ENCODE peak calls at places on chromosomes 3 and 15, in four cellular contexts. Y, W, Z and D are unnamed samples.

GRCh38 chr3:42980209-42980608 is 1.1 kb downstream of the GASK1A start:
- DNase-seq in Y (no peak), W (no peak), Z (no peak), D (no peak)

GRCh38 chr15:83659011-83659811 is 5.3 kb downstream of the ADAMTSL3 start:
- DNase-seq in Y (no peak), W (no peak), Z (no peak), D (no peak)

GRCh38 chr15:101145362-101145761 is 106.5 kb downstream of the CHSY1 start:
- DNase-seq in Y (no peak), W (peak; percentile 46), Z (no peak), D (no peak)

GRCh38 chr3:172848910-172849309 is 98.4 kb downstream of the ECT2 start:
- DNase-seq in Y (no peak), W (peak; percentile 80), Z (peak; percentile 76), D (no peak)

GRCh38 chr15:89808160-89808870 is 6.3 kb downstream of the ANPEP start:
- DNase-seq in Y (no peak), W (no peak), Z (no peak), D (no peak)

GRCh38 chr15:68618339-68619302 is 39.8 kb downstream of the CORO2B start:
- DNase-seq in Y (peak; percentile 35), W (peak; percentile 71), Z (no peak), D (peak; percentile 7)

GRCh38 chr15:29670945-29671307 is 151.3 kb downstream of the TJP1 start:
- DNase-seq in Y (no peak), W (peak; percentile 76), Z (no peak), D (no peak)

GRCh38 chr15:51735611-51736010 is 1.8 kb downstream of the LYSMD2 start:
- DNase-seq in Y (no peak), W (no peak), Z (no peak), D (no peak)

GRCh38 chr3:38370861-38371260 is 24.3 kb downstream of the XYLB start:
- DNase-seq in Y (no peak), W (no peak), Z (no peak), D (no peak)

GRCh38 chr3:138726966-138727365 is 107.8 kb downstream of the PIK3CB start:
- DNase-seq in Y (no peak), W (peak; percentile 56), Z (peak; percentile 38), D (no peak)

GRCh38 chr3:149625795-149626194 is 32.0 kb downstream of the WWTR1 start:
- DNase-seq in Y (no peak), W (peak; percentile 59), Z (no peak), D (no peak)

GRCh38 chr3:143430582-143430981 is 311.0 kb downstream of the CHST2 start:
- DNase-seq in Y (no peak), W (no peak), Z (no peak), D (no peak)

GRCh38 chr3:127104586-127104985 is 88.3 kb upstream of the PRR23E start:
- DNase-seq in Y (peak; percentile 56), W (no peak), Z (no peak), D (no peak)

GRCh38 chr15:73321496-73322344 is 47.0 kb downstream of the HCN4 start:
- DNase-seq in Y (no peak), W (no peak), Z (no peak), D (no peak)

GRCh38 chr15:92068121-92068520 is 214.6 kb downstream of the SLCO3A1 start:
- DNase-seq in Y (no peak), W (peak; percentile 17), Z (no peak), D (no peak)

GRCh38 chr15:49737138-49737537 is 116.3 kb downstream of the DTWD1 start:
- DNase-seq in Y (no peak), W (no peak), Z (no peak), D (no peak)

GRCh38 chr15:90232941-90233700 is 620 bp downstream of the CIB1 start:
- DNase-seq in Y (no peak), W (peak; percentile 27), Z (no peak), D (peak; percentile 24)

GRCh38 chr15:39585394-39585841 is 4.5 kb downstream of the THBS1 start:
- DNase-seq in Y (no peak), W (no peak), Z (no peak), D (no peak)

GRCh38 chr3:31041161-31041978 is 146.9 kb upstream of the GADL1 start:
- DNase-seq in Y (no peak), W (peak; percentile 96), Z (peak; percentile 28), D (no peak)

GRCh38 chr15:76963596-76963995 is 31.3 kb upstream of the PSTPIP1 start:
- DNase-seq in Y (no peak), W (no peak), Z (no peak), D (no peak)

GRCh38 chr3:63911395-63911900 is 735 bp downstream of the SCAANT1 start:
- DNase-seq in Y (peak; percentile 45), W (no peak), Z (no peak), D (peak; percentile 65)

GRCh38 chr15:66504563-66505429 is at the start of the genes RPL4 and ZWILCH:
- DNase-seq in Y (peak; percentile 84), W (peak; percentile 85), Z (peak; percentile 86), D (peak; percentile 49)

GRCh38 chr3:120506828-120507774 is 56.3 kb upstream of the FSTL1 start:
- DNase-seq in Y (peak; percentile 51), W (peak; percentile 36), Z (peak; percentile 75), D (no peak)

GRCh38 chr3:60931452-60931851 is 319.8 kb downstream of the FHIT start:
- DNase-seq in Y (no peak), W (no peak), Z (no peak), D (peak; percentile 38)

GRCh38 chr3:191263365-191263764 is 64.3 kb downstream of the OSTN start:
- DNase-seq in Y (no peak), W (no peak), Z (no peak), D (no peak)

GRCh38 chr15:100193277-100193860 is 148.4 kb downstream of the ADAMTS17 start:
- DNase-seq in Y (no peak), W (no peak), Z (no peak), D (no peak)

GRCh38 chr15:64070965-64071851 is 22.4 kb downstream of the CIAO2A start:
- DNase-seq in Y (no peak), W (peak; percentile 80), Z (no peak), D (no peak)

GRCh38 chr3:20080956-20081554 is 40.8 kb downstream of the KAT2B start:
- DNase-seq in Y (peak; percentile 77), W (peak; percentile 19), Z (no peak), D (no peak)

GRCh38 chr3:45687828-45688193 is 1.4 kb upstream of the SACM1L start:
- DNase-seq in Y (no peak), W (no peak), Z (no peak), D (no peak)

GRCh38 chr15:62896969-62897486 is 145.5 kb upstream of the TPM1 start:
- DNase-seq in Y (no peak), W (peak; percentile 99), Z (peak; percentile 71), D (no peak)